ENCODE peak calls at places on chromosomes 1 and 21, in six cellular contexts. G is kidney glomerular epithelial cell, E is non-pigmented ciliary epithelial cell, I is foreskin keratinocyte, M is AG08395, Y is activated T-cell treated with anti-CD3 and anti-CD28 coated beads for 24 hours. W is an unnamed sample.

GRCh38 chr21:30257773-30258172 is 25.0 kb downstream of the KRTAP24-1 start:
- DNase-seq in G (no peak), E (peak; percentile 4), I (peak; percentile 28), M (peak; percentile 21), Y (no peak), W (no peak)

GRCh38 chr21:32309906-32310460 is 11.3 kb downstream of the MRAP start:
- DNase-seq in G (no peak), E (no peak), I (no peak), M (no peak), Y (no peak), W (no peak)

GRCh38 chr1:7389201-7389785 is 381.8 kb upstream of the VAMP3 start:
- DNase-seq in G (no peak), E (no peak), I (no peak), M (peak; percentile 37), Y (no peak), W (no peak)

GRCh38 chr1:168285419-168285790 is 4.7 kb downstream of the TBX19 start:
- DNase-seq in G (peak; percentile 64), E (no peak), I (no peak), M (no peak), Y (no peak), W (no peak)

GRCh38 chr1:42379794-42380616 is 587 bp upstream of the RIMKLA start:
- DNase-seq in G (peak; percentile 30), E (peak; percentile 4), I (no peak), M (peak; percentile 46), Y (no peak), W (no peak)

GRCh38 chr1:185208626-185209170 is 51.7 kb downstream of the SWT1 start:
- DNase-seq in G (no peak), E (peak; percentile 28), I (peak; percentile 70), M (no peak), Y (no peak), W (no peak)

GRCh38 chr1:52552236-52552504 is 722 bp downstream of the TUT4 start:
- DNase-seq in G (peak; percentile 74), E (peak; percentile 19), I (peak; percentile 84), M (peak; percentile 28), Y (peak; percentile 51), W (no peak)

GRCh38 chr1:94832446-94832845 is 12.3 kb downstream of the SLC44A3 start:
- DNase-seq in G (no peak), E (no peak), I (no peak), M (no peak), Y (no peak), W (no peak)

GRCh38 chr1:46183119-46183842 is 7.0 kb upstream of the P3R3URF start:
- DNase-seq in G (peak; percentile 98), E (peak; percentile 82), I (peak; percentile 99), M (peak; percentile 95), Y (no peak), W (peak; percentile 91)

GRCh38 chr1:246564839-246565750 is 966 bp downstream of the TFB2M start:
- DNase-seq in G (no peak), E (no peak), I (no peak), M (no peak), Y (no peak), W (no peak)

GRCh38 chr1:56551691-56552090 is 27.7 kb downstream of the PLPP3 start:
- DNase-seq in G (no peak), E (no peak), I (no peak), M (no peak), Y (no peak), W (no peak)

GRCh38 chr21:14448784-14449183 is 65.8 kb upstream of the HSPA13 start:
- DNase-seq in G (no peak), E (no peak), I (no peak), M (no peak), Y (no peak), W (no peak)

GRCh38 chr1:17135530-17135929 is 16.3 kb upstream of the PADI2 start:
- DNase-seq in G (no peak), E (no peak), I (no peak), M (no peak), Y (no peak), W (no peak)

GRCh38 chr21:32974653-32975052 is 51.1 kb upstream of the OLIG2 start:
- DNase-seq in G (no peak), E (no peak), I (no peak), M (no peak), Y (no peak), W (no peak)

GRCh38 chr1:26094677-26095383 is 16.8 kb upstream of the PDIK1L start:
- DNase-seq in G (no peak), E (no peak), I (no peak), M (peak; percentile 22), Y (no peak), W (no peak)

GRCh38 chr1:38833146-38833545 is 26.4 kb downstream of the RRAGC start:
- DNase-seq in G (no peak), E (no peak), I (no peak), M (no peak), Y (no peak), W (no peak)

GRCh38 chr1:236746785-236747184 is 48.3 kb upstream of the MTR start:
- DNase-seq in G (no peak), E (no peak), I (no peak), M (no peak), Y (no peak), W (no peak)

GRCh38 chr1:207007352-207008033 is 25.1 kb downstream of the C1orf116 start:
- DNase-seq in G (peak; percentile 92), E (peak; percentile 87), I (peak; percentile 97), M (peak; percentile 95), Y (no peak), W (peak; percentile 83)

GRCh38 chr21:45538381-45539045 is 3.7 kb downstream of the SLC19A1 start:
- DNase-seq in G (no peak), E (no peak), I (no peak), M (no peak), Y (no peak), W (no peak)

W was measured in GM04504.